ENCODE peak calls at places on chromosomes 16 and 17, in ten cellular contexts. One of them, this sample, is unnamed. For H3K4me1 and H3K9me3, the result is how much of the 10 kb centered on the place peaks cover.

GRCh38 chr16:89104930-89105571 is 11.4 kb downstream of the ACSF3 start:
- DNase-seq in stomach: no peak
- DNase-seq in Peyer's patch: no peak
- DNase-seq in RWPE2: peak
- DNase-seq in neuronal stem cell: no peak
- DNase-seq in testis: no peak
- DNase-seq in lower lobe of right lung: peak
- DNase-seq in mammary epithelial cell: no peak
- DNase-seq in colonic mucosa: no peak
- DNase-seq in IMR-90: no peak
- DNase-seq in this sample: no peak

GRCh38 chr17:62825182-62825581 is 17.1 kb upstream of the MARCHF10 start:
- DNase-seq in lower lobe of right lung: no peak
- DNase-seq in IMR-90: no peak
- DNase-seq in mammary epithelial cell: no peak
- DNase-seq in colonic mucosa: no peak
- DNase-seq in testis: no peak
- DNase-seq in RWPE2: no peak
- DNase-seq in Peyer's patch: no peak
- DNase-seq in neuronal stem cell: no peak
- DNase-seq in stomach: no peak
- DNase-seq in this sample: no peak

GRCh38 chr17:30819941-30820705 is 4.4 kb downstream of the CRLF3 start:
- DNase-seq in colonic mucosa: no peak
- DNase-seq in RWPE2: no peak
- DNase-seq in Peyer's patch: no peak
- DNase-seq in testis: no peak
- DNase-seq in neuronal stem cell: no peak
- DNase-seq in lower lobe of right lung: no peak
- DNase-seq in mammary epithelial cell: no peak
- DNase-seq in IMR-90: peak
- DNase-seq in stomach: no peak
- DNase-seq in this sample: no peak

GRCh38 chr17:65022751-65023421 is 33.7 kb downstream of the GNA13 start:
- DNase-seq in IMR-90: peak
- DNase-seq in lower lobe of right lung: no peak
- DNase-seq in stomach: no peak
- DNase-seq in colonic mucosa: no peak
- DNase-seq in testis: no peak
- DNase-seq in neuronal stem cell: no peak
- DNase-seq in RWPE2: no peak
- DNase-seq in Peyer's patch: no peak
- DNase-seq in mammary epithelial cell: peak
- DNase-seq in this sample: no peak

GRCh38 chr17:67671492-67671891 is 46.2 kb upstream of the NOL11 start:
- DNase-seq in IMR-90: peak
- DNase-seq in RWPE2: no peak
- DNase-seq in stomach: peak
- DNase-seq in testis: no peak
- DNase-seq in neuronal stem cell: no peak
- DNase-seq in mammary epithelial cell: no peak
- DNase-seq in lower lobe of right lung: no peak
- DNase-seq in Peyer's patch: no peak
- DNase-seq in colonic mucosa: no peak
- DNase-seq in this sample: no peak

GRCh38 chr17:81553616-81554181 is 1.5 kb upstream of the FAAP100 start:
- DNase-seq in Peyer's patch: no peak
- DNase-seq in mammary epithelial cell: peak
- DNase-seq in testis: peak
- DNase-seq in IMR-90: peak
- DNase-seq in stomach: no peak
- DNase-seq in colonic mucosa: peak
- DNase-seq in neuronal stem cell: no peak
- DNase-seq in RWPE2: peak
- DNase-seq in lower lobe of right lung: no peak
- DNase-seq in this sample: peak

GRCh38 chr16:55700961-55701360 is 45.2 kb downstream of the SLC6A2 start:
- DNase-seq in testis: no peak
- DNase-seq in neuronal stem cell: no peak
- DNase-seq in stomach: no peak
- DNase-seq in colonic mucosa: no peak
- DNase-seq in IMR-90: no peak
- DNase-seq in RWPE2: no peak
- DNase-seq in Peyer's patch: no peak
- DNase-seq in lower lobe of right lung: no peak
- DNase-seq in mammary epithelial cell: no peak
- DNase-seq in this sample: no peak

GRCh38 chr17:68512967-68513474 is 791 bp downstream of the PRKAR1A start:
- DNase-seq in colonic mucosa: peak
- DNase-seq in IMR-90: peak
- DNase-seq in mammary epithelial cell: peak
- DNase-seq in stomach: no peak
- DNase-seq in lower lobe of right lung: no peak
- DNase-seq in neuronal stem cell: no peak
- DNase-seq in testis: peak
- DNase-seq in Peyer's patch: no peak
- DNase-seq in RWPE2: no peak
- DNase-seq in this sample: peak

GRCh38 chr17:71461504-71462197 is 659.2 kb upstream of the SOX9 start:
- DNase-seq in stomach: no peak
- DNase-seq in neuronal stem cell: peak
- DNase-seq in lower lobe of right lung: no peak
- DNase-seq in IMR-90: no peak
- DNase-seq in Peyer's patch: no peak
- DNase-seq in colonic mucosa: no peak
- DNase-seq in testis: no peak
- DNase-seq in mammary epithelial cell: no peak
- DNase-seq in RWPE2: no peak
- DNase-seq in this sample: no peak

GRCh38 chr16:78140818-78141466 is 41.5 kb downstream of the WWOX start:
- DNase-seq in mammary epithelial cell: no peak
- DNase-seq in testis: no peak
- DNase-seq in RWPE2: no peak
- DNase-seq in IMR-90: no peak
- DNase-seq in lower lobe of right lung: no peak
- DNase-seq in stomach: no peak
- DNase-seq in Peyer's patch: no peak
- DNase-seq in neuronal stem cell: no peak
- DNase-seq in colonic mucosa: no peak
- DNase-seq in this sample: peak

GRCh38 chr17:17605747-17606083 is 14.2 kb upstream of the PEMT start:
- DNase-seq in mammary epithelial cell: no peak
- DNase-seq in testis: no peak
- DNase-seq in neuronal stem cell: no peak
- DNase-seq in IMR-90: peak
- DNase-seq in colonic mucosa: no peak
- DNase-seq in RWPE2: no peak
- DNase-seq in stomach: no peak
- DNase-seq in lower lobe of right lung: no peak
- DNase-seq in Peyer's patch: no peak
- DNase-seq in this sample: no peak

GRCh38 chr17:50621562-50621961 is 13.1 kb upstream of the ABCC3 start:
- DNase-seq in mammary epithelial cell: no peak
- DNase-seq in testis: peak
- DNase-seq in Peyer's patch: no peak
- DNase-seq in RWPE2: no peak
- DNase-seq in IMR-90: peak
- DNase-seq in colonic mucosa: no peak
- DNase-seq in lower lobe of right lung: no peak
- DNase-seq in stomach: no peak
- DNase-seq in neuronal stem cell: no peak
- DNase-seq in this sample: no peak

GRCh38 chr16:12267491-12267890 is 291.0 kb downstream of the SNX29 start:
- DNase-seq in neuronal stem cell: no peak
- DNase-seq in colonic mucosa: no peak
- DNase-seq in IMR-90: no peak
- DNase-seq in Peyer's patch: no peak
- DNase-seq in lower lobe of right lung: no peak
- DNase-seq in RWPE2: peak
- DNase-seq in stomach: no peak
- DNase-seq in testis: no peak
- DNase-seq in mammary epithelial cell: no peak
- DNase-seq in this sample: no peak

GRCh38 chr17:28711723-28712036 is at the start of gene PROCA1:
- DNase-seq in mammary epithelial cell: no peak
- DNase-seq in RWPE2: no peak
- DNase-seq in lower lobe of right lung: no peak
- DNase-seq in Peyer's patch: no peak
- DNase-seq in colonic mucosa: no peak
- DNase-seq in IMR-90: no peak
- DNase-seq in testis: no peak
- DNase-seq in stomach: no peak
- DNase-seq in neuronal stem cell: no peak
- DNase-seq in this sample: no peak

GRCh38 chr17:10513284-10514067 is 4.9 kb downstream of the MYH1 start:
- DNase-seq in testis: no peak
- DNase-seq in RWPE2: no peak
- DNase-seq in lower lobe of right lung: no peak
- DNase-seq in IMR-90: peak
- DNase-seq in colonic mucosa: no peak
- DNase-seq in Peyer's patch: no peak
- DNase-seq in neuronal stem cell: no peak
- DNase-seq in mammary epithelial cell: no peak
- DNase-seq in stomach: no peak
- DNase-seq in this sample: no peak

GRCh38 chr17:77734371-77735050 is 224.0 kb upstream of the TNRC6C start:
- DNase-seq in lower lobe of right lung: peak
- DNase-seq in neuronal stem cell: no peak
- DNase-seq in IMR-90: peak
- DNase-seq in testis: peak
- DNase-seq in RWPE2: peak
- DNase-seq in Peyer's patch: no peak
- DNase-seq in stomach: peak
- DNase-seq in colonic mucosa: peak
- DNase-seq in mammary epithelial cell: no peak
- DNase-seq in this sample: no peak

GRCh38 chr17:5508855-5509254 is 22.5 kb downstream of the MIS12 start:
- DNase-seq in RWPE2: no peak
- DNase-seq in colonic mucosa: no peak
- DNase-seq in lower lobe of right lung: no peak
- DNase-seq in neuronal stem cell: peak
- DNase-seq in IMR-90: peak
- DNase-seq in Peyer's patch: no peak
- DNase-seq in mammary epithelial cell: peak
- DNase-seq in stomach: no peak
- DNase-seq in testis: peak
- DNase-seq in this sample: peak

GRCh38 chr17:78919816-78920516 is 5.2 kb downstream of the TIMP2 start:
- DNase-seq in lower lobe of right lung: no peak
- DNase-seq in neuronal stem cell: no peak
- DNase-seq in mammary epithelial cell: no peak
- DNase-seq in Peyer's patch: no peak
- DNase-seq in colonic mucosa: no peak
- DNase-seq in RWPE2: no peak
- DNase-seq in IMR-90: no peak
- DNase-seq in stomach: no peak
- DNase-seq in testis: no peak
- DNase-seq in this sample: no peak
- H3K4me1 ChIP-seq in lower lobe of right lung: half or more
- H3K4me1 ChIP-seq in neuronal stem cell: under half
- H3K4me1 ChIP-seq in mammary epithelial cell: under half
- H3K4me1 ChIP-seq in Peyer's patch: under half
- H3K4me1 ChIP-seq in colonic mucosa: under half
- H3K4me1 ChIP-seq in RWPE2: under half
- H3K4me1 ChIP-seq in IMR-90: under half
- H3K4me1 ChIP-seq in stomach: half or more
- H3K4me1 ChIP-seq in testis: half or more
- H3K4me1 ChIP-seq in this sample: under half

GRCh38 chr17:27564463-27564862 is 66.5 kb upstream of the LGALS9 start:
- DNase-seq in neuronal stem cell: no peak
- DNase-seq in colonic mucosa: no peak
- DNase-seq in stomach: no peak
- DNase-seq in IMR-90: no peak
- DNase-seq in mammary epithelial cell: no peak
- DNase-seq in RWPE2: no peak
- DNase-seq in Peyer's patch: no peak
- DNase-seq in testis: no peak
- DNase-seq in lower lobe of right lung: no peak
- DNase-seq in this sample: no peak

GRCh38 chr17:27560668-27561067 is 70.3 kb upstream of the LGALS9 start:
- DNase-seq in stomach: peak
- DNase-seq in RWPE2: no peak
- DNase-seq in testis: no peak
- DNase-seq in lower lobe of right lung: peak
- DNase-seq in Peyer's patch: no peak
- DNase-seq in neuronal stem cell: no peak
- DNase-seq in mammary epithelial cell: no peak
- DNase-seq in colonic mucosa: peak
- DNase-seq in IMR-90: peak
- DNase-seq in this sample: peak

GRCh38 chr17:27559996-27560481 is 70.9 kb upstream of the LGALS9 start:
- DNase-seq in Peyer's patch: no peak
- DNase-seq in testis: no peak
- DNase-seq in RWPE2: no peak
- DNase-seq in colonic mucosa: peak
- DNase-seq in stomach: peak
- DNase-seq in mammary epithelial cell: peak
- DNase-seq in lower lobe of right lung: peak
- DNase-seq in neuronal stem cell: no peak
- DNase-seq in IMR-90: peak
- DNase-seq in this sample: peak

GRCh38 chr17:27563532-27563931 is 67.5 kb upstream of the LGALS9 start:
- DNase-seq in testis: no peak
- DNase-seq in Peyer's patch: no peak
- DNase-seq in mammary epithelial cell: no peak
- DNase-seq in RWPE2: no peak
- DNase-seq in lower lobe of right lung: no peak
- DNase-seq in colonic mucosa: no peak
- DNase-seq in stomach: no peak
- DNase-seq in IMR-90: no peak
- DNase-seq in neuronal stem cell: no peak
- DNase-seq in this sample: no peak

GRCh38 chr17:27562777-27563455 is 68.1 kb upstream of the LGALS9 start:
- DNase-seq in RWPE2: no peak
- DNase-seq in Peyer's patch: no peak
- DNase-seq in testis: no peak
- DNase-seq in lower lobe of right lung: no peak
- DNase-seq in stomach: no peak
- DNase-seq in mammary epithelial cell: no peak
- DNase-seq in colonic mucosa: no peak
- DNase-seq in neuronal stem cell: no peak
- DNase-seq in IMR-90: peak
- DNase-seq in this sample: no peak
- H3K27ac ChIP-seq in RWPE2: no peak
- H3K27ac ChIP-seq in Peyer's patch: no peak
- H3K27ac ChIP-seq in testis: no peak
- H3K27ac ChIP-seq in lower lobe of right lung: peak
- H3K27ac ChIP-seq in stomach: no peak
- H3K27ac ChIP-seq in mammary epithelial cell: no peak
- H3K27ac ChIP-seq in colonic mucosa: no peak
- H3K27ac ChIP-seq in neuronal stem cell: no peak
- H3K27ac ChIP-seq in IMR-90: no peak
- H3K27ac ChIP-seq in this sample: peak

GRCh38 chr16:35795361-35796029 is 2336.1 kb downstream of the TP53TG3F start:
- DNase-seq in neuronal stem cell: no peak
- DNase-seq in colonic mucosa: no peak
- DNase-seq in IMR-90: no peak
- DNase-seq in Peyer's patch: no peak
- DNase-seq in stomach: no peak
- DNase-seq in mammary epithelial cell: no peak
- DNase-seq in RWPE2: no peak
- DNase-seq in testis: peak
- DNase-seq in lower lobe of right lung: no peak
- DNase-seq in this sample: no peak
- H3K9me3 ChIP-seq in neuronal stem cell: under half
- H3K9me3 ChIP-seq in colonic mucosa: under half
- H3K9me3 ChIP-seq in IMR-90: under half
- H3K9me3 ChIP-seq in Peyer's patch: under half
- H3K9me3 ChIP-seq in stomach: half or more
- H3K9me3 ChIP-seq in mammary epithelial cell: half or more
- H3K9me3 ChIP-seq in RWPE2: under half
- H3K9me3 ChIP-seq in testis: under half
- H3K9me3 ChIP-seq in lower lobe of right lung: under half
- H3K9me3 ChIP-seq in this sample: under half

GRCh38 chr16:2900526-2901075 is 11.1 kb upstream of the FLYWCH1 start:
- DNase-seq in colonic mucosa: no peak
- DNase-seq in neuronal stem cell: no peak
- DNase-seq in testis: no peak
- DNase-seq in IMR-90: no peak
- DNase-seq in Peyer's patch: no peak
- DNase-seq in stomach: no peak
- DNase-seq in RWPE2: no peak
- DNase-seq in lower lobe of right lung: no peak
- DNase-seq in mammary epithelial cell: no peak
- DNase-seq in this sample: no peak
- H3K4me1 ChIP-seq in colonic mucosa: under half
- H3K4me1 ChIP-seq in neuronal stem cell: under half
- H3K4me1 ChIP-seq in testis: under half
- H3K4me1 ChIP-seq in IMR-90: under half
- H3K4me1 ChIP-seq in Peyer's patch: under half
- H3K4me1 ChIP-seq in stomach: under half
- H3K4me1 ChIP-seq in RWPE2: under half
- H3K4me1 ChIP-seq in lower lobe of right lung: under half
- H3K4me1 ChIP-seq in mammary epithelial cell: under half
- H3K4me1 ChIP-seq in this sample: under half

This sample was measured in small intestine.